ENCODE peak calls at places on chromosomes 13 and 19, in seven cellular contexts. One of them, this sample, is unnamed.

GRCh38 chr13:110499621-110500281 is 61.8 kb downstream of the RAB20 start:
- DNase-seq in ascending aorta: no peak
- DNase-seq in uterus: no peak
- DNase-seq in thoracic aorta: no peak
- DNase-seq in upper lobe of left lung: no peak
- DNase-seq in lower leg skin: no peak
- DNase-seq in foreskin fibroblast: peak; percentile 80
- DNase-seq in this sample: peak; percentile 84

GRCh38 chr13:95620498-95621140 is 23.9 kb downstream of the DZIP1 start:
- DNase-seq in uterus: no peak
- DNase-seq in upper lobe of left lung: no peak
- DNase-seq in ascending aorta: no peak
- DNase-seq in lower leg skin: no peak
- DNase-seq in thoracic aorta: no peak
- DNase-seq in foreskin fibroblast: no peak
- DNase-seq in this sample: no peak

GRCh38 chr13:109276261-109276660 is 510.1 kb downstream of the IRS2 start:
- DNase-seq in uterus: no peak
- DNase-seq in thoracic aorta: no peak
- DNase-seq in foreskin fibroblast: no peak
- DNase-seq in ascending aorta: no peak
- DNase-seq in upper lobe of left lung: no peak
- DNase-seq in lower leg skin: no peak
- DNase-seq in this sample: no peak

GRCh38 chr13:44263920-44264610 is 109.6 kb upstream of the SERP2 start:
- DNase-seq in uterus: peak; percentile 40
- DNase-seq in thoracic aorta: no peak
- DNase-seq in ascending aorta: no peak
- DNase-seq in upper lobe of left lung: peak; percentile 54
- DNase-seq in lower leg skin: peak; percentile 75
- DNase-seq in foreskin fibroblast: no peak
- DNase-seq in this sample: peak; percentile 47

GRCh38 chr19:51799311-51799997 is 4.5 kb downstream of the FPR3 start:
- DNase-seq in foreskin fibroblast: peak; percentile 94
- DNase-seq in upper lobe of left lung: peak; percentile 82
- DNase-seq in thoracic aorta: peak; percentile 71
- DNase-seq in ascending aorta: peak; percentile 89
- DNase-seq in uterus: peak; percentile 78
- DNase-seq in lower leg skin: peak; percentile 94
- DNase-seq in this sample: peak; percentile 95

GRCh38 chr19:36916991-36917390 is 859 bp downstream of the ZNF568 start:
- DNase-seq in uterus: no peak
- DNase-seq in upper lobe of left lung: no peak
- DNase-seq in ascending aorta: no peak
- DNase-seq in foreskin fibroblast: peak; percentile 67
- DNase-seq in lower leg skin: no peak
- DNase-seq in thoracic aorta: no peak
- DNase-seq in this sample: peak; percentile 47

GRCh38 chr19:19026299-19026971 is 6.9 kb downstream of the SUGP2 start:
- DNase-seq in uterus: no peak
- DNase-seq in foreskin fibroblast: peak; percentile 22
- DNase-seq in upper lobe of left lung: peak; percentile 74
- DNase-seq in thoracic aorta: no peak
- DNase-seq in ascending aorta: no peak
- DNase-seq in lower leg skin: no peak
- DNase-seq in this sample: no peak

GRCh38 chr13:32594339-32594738 is 8.1 kb downstream of the PDS5B start:
- DNase-seq in upper lobe of left lung: no peak
- DNase-seq in lower leg skin: no peak
- DNase-seq in foreskin fibroblast: peak; percentile 59
- DNase-seq in uterus: no peak
- DNase-seq in ascending aorta: no peak
- DNase-seq in thoracic aorta: no peak
- DNase-seq in this sample: peak; percentile 22

GRCh38 chr13:23634897-23635296 is 64.7 kb downstream of the TNFRSF19 start:
- DNase-seq in foreskin fibroblast: no peak
- DNase-seq in ascending aorta: no peak
- DNase-seq in uterus: no peak
- DNase-seq in thoracic aorta: no peak
- DNase-seq in upper lobe of left lung: no peak
- DNase-seq in lower leg skin: peak; percentile 25
- DNase-seq in this sample: no peak

GRCh38 chr13:105272660-105273631 is 1262.5 kb downstream of the EFNB2 start:
- DNase-seq in foreskin fibroblast: peak; percentile 7
- DNase-seq in lower leg skin: no peak
- DNase-seq in uterus: no peak
- DNase-seq in thoracic aorta: no peak
- DNase-seq in upper lobe of left lung: no peak
- DNase-seq in ascending aorta: no peak
- DNase-seq in this sample: no peak

GRCh38 chr19:5058456-5059190 is 89.7 kb downstream of the KDM4B start:
- DNase-seq in upper lobe of left lung: no peak
- DNase-seq in uterus: no peak
- DNase-seq in foreskin fibroblast: peak; percentile 48
- DNase-seq in thoracic aorta: no peak
- DNase-seq in ascending aorta: no peak
- DNase-seq in lower leg skin: no peak
- DNase-seq in this sample: peak; percentile 37

GRCh38 chr13:35995136-35995535 is 136.0 kb downstream of the DCLK1 start:
- DNase-seq in foreskin fibroblast: peak; percentile 46
- DNase-seq in lower leg skin: no peak
- DNase-seq in thoracic aorta: no peak
- DNase-seq in upper lobe of left lung: no peak
- DNase-seq in uterus: no peak
- DNase-seq in ascending aorta: no peak
- DNase-seq in this sample: no peak

GRCh38 chr13:97261254-97262015 is 39.3 kb downstream of the MBNL2 start:
- DNase-seq in lower leg skin: no peak
- DNase-seq in thoracic aorta: no peak
- DNase-seq in upper lobe of left lung: no peak
- DNase-seq in ascending aorta: no peak
- DNase-seq in uterus: no peak
- DNase-seq in foreskin fibroblast: no peak
- DNase-seq in this sample: no peak

DNA sequence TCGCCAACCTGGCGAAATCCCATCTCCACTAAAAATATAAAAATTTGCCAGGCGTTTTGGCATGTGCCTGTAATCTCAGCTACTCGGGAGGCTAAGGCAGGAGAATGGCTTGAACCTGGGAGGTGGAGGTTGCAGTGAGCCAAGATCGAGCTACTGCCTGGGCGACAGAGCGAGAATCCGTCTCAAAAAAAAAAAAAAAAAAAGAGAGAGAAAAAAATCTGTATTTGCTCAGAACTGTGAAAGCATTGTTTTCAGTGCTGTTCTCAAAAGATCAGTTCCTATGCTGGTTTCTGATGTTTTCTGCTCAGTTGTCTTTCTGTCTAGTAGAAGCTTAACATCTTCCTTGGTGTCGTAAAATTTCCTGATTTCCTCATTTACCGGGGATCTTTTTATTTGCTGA is 2.5 kb downstream of the SF3A2 start:
- DNase-seq in thoracic aorta: no peak
- DNase-seq in ascending aorta: no peak
- DNase-seq in lower leg skin: no peak
- DNase-seq in upper lobe of left lung: no peak
- DNase-seq in uterus: no peak
- DNase-seq in foreskin fibroblast: no peak
- DNase-seq in this sample: no peak
- H3K4me3 ChIP-seq in thoracic aorta: peak overlapping the region; percentile 74
- H3K4me3 ChIP-seq in ascending aorta: no peak overlapping the region
- H3K4me3 ChIP-seq in lower leg skin: no peak overlapping the region
- H3K4me3 ChIP-seq in upper lobe of left lung: no peak overlapping the region
- H3K4me3 ChIP-seq in uterus: no peak overlapping the region
- H3K4me3 ChIP-seq in foreskin fibroblast: peak overlapping the region; percentile 58
- H3K4me3 ChIP-seq in this sample: peak overlapping the region; percentile 66

GRCh38 chr19:57389194-57389729 is 392 bp upstream of the ZNF548 start:
- DNase-seq in upper lobe of left lung: no peak
- DNase-seq in foreskin fibroblast: no peak
- DNase-seq in thoracic aorta: no peak
- DNase-seq in ascending aorta: no peak
- DNase-seq in lower leg skin: no peak
- DNase-seq in uterus: no peak
- DNase-seq in this sample: no peak
- H3K4me3 ChIP-seq in upper lobe of left lung: no peak overlapping the region
- H3K4me3 ChIP-seq in foreskin fibroblast: peak overlapping the region; percentile 90
- H3K4me3 ChIP-seq in thoracic aorta: peak overlapping the region; percentile 83
- H3K4me3 ChIP-seq in ascending aorta: peak overlapping the region; percentile 72
- H3K4me3 ChIP-seq in lower leg skin: no peak overlapping the region
- H3K4me3 ChIP-seq in uterus: peak overlapping the region; percentile 78
- H3K4me3 ChIP-seq in this sample: peak overlapping the region; percentile 94

GRCh38 chr19:35717665-35718344 is at the start of gene KMT2B:
- DNase-seq in lower leg skin: no peak
- DNase-seq in upper lobe of left lung: no peak
- DNase-seq in foreskin fibroblast: no peak
- DNase-seq in uterus: no peak
- DNase-seq in thoracic aorta: no peak
- DNase-seq in ascending aorta: no peak
- DNase-seq in this sample: no peak

GRCh38 chr19:35720163-35720524 is 2.3 kb downstream of the KMT2B start:
- DNase-seq in thoracic aorta: no peak
- DNase-seq in ascending aorta: no peak
- DNase-seq in uterus: no peak
- DNase-seq in upper lobe of left lung: no peak
- DNase-seq in foreskin fibroblast: no peak
- DNase-seq in lower leg skin: no peak
- DNase-seq in this sample: no peak

GRCh38 chr19:35720648-35721047 is 2.8 kb downstream of the KMT2B start:
- DNase-seq in upper lobe of left lung: no peak
- DNase-seq in lower leg skin: no peak
- DNase-seq in thoracic aorta: no peak
- DNase-seq in uterus: no peak
- DNase-seq in foreskin fibroblast: no peak
- DNase-seq in ascending aorta: no peak
- DNase-seq in this sample: no peak

GRCh38 chr19:35718345-35719041 is 690 bp downstream of the KMT2B start:
- DNase-seq in foreskin fibroblast: peak; percentile 55
- DNase-seq in upper lobe of left lung: peak; percentile 35
- DNase-seq in uterus: peak; percentile 46
- DNase-seq in lower leg skin: no peak
- DNase-seq in thoracic aorta: no peak
- DNase-seq in ascending aorta: peak; percentile 77
- DNase-seq in this sample: no peak

DNA sequence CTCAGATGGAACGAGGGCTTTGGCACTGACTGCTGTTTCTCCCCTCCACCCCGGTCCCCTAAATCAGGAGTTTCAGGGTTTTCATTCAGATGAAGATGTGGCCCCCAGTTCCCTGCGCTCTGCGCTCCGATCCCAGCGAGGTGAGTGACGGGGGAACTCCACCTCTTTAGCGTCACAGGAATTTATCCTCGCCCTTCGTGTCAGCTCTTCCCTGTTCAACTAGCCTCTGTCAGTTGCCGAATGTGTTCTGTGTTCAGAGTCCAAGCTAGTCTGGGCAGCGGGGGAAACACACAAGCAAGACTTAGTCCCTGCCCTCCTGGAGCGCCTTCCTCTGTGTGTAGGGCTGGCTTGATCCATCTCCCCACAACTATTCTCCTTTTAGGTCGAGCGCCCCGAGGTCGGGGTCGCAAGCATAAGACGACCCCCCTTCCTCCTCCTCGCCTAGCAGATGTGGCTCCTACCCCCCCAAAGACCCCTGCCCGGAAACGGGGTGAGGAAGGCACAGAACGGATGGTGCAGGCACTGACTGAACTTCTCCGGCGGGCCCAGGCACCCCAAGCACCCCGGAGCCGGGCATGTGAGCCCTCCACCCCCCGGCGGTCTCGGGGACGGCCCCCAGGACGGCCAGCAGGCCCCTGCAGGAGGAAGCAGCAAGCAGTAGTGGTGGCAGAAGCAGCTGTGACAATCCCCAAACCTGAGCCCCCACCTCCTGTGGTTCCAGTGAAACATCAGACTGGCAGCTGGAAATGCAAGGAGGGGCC is 1.8 kb downstream of the KMT2B start:
- DNase-seq in uterus: no peak
- DNase-seq in lower leg skin: no peak
- DNase-seq in upper lobe of left lung: no peak
- DNase-seq in thoracic aorta: no peak
- DNase-seq in foreskin fibroblast: no peak
- DNase-seq in ascending aorta: peak; percentile 64
- DNase-seq in this sample: no peak
- H3K4me3 ChIP-seq in uterus: no peak overlapping the region
- H3K4me3 ChIP-seq in lower leg skin: no peak overlapping the region
- H3K4me3 ChIP-seq in upper lobe of left lung: no peak overlapping the region
- H3K4me3 ChIP-seq in thoracic aorta: peak overlapping the region; percentile 80
- H3K4me3 ChIP-seq in foreskin fibroblast: peak overlapping the region; percentile 85
- H3K4me3 ChIP-seq in ascending aorta: peak overlapping the region; percentile 95
- H3K4me3 ChIP-seq in this sample: peak overlapping the region; percentile 69

GRCh38 chr13:40993987-40994386 is 25.1 kb downstream of the ELF1 start:
- DNase-seq in upper lobe of left lung: peak; percentile 43
- DNase-seq in ascending aorta: no peak
- DNase-seq in lower leg skin: no peak
- DNase-seq in thoracic aorta: no peak
- DNase-seq in uterus: no peak
- DNase-seq in foreskin fibroblast: no peak
- DNase-seq in this sample: no peak
- H3K4me3 ChIP-seq in upper lobe of left lung: no peak overlapping the region
- H3K4me3 ChIP-seq in ascending aorta: no peak overlapping the region
- H3K4me3 ChIP-seq in lower leg skin: no peak overlapping the region
- H3K4me3 ChIP-seq in thoracic aorta: no peak overlapping the region
- H3K4me3 ChIP-seq in uterus: no peak overlapping the region
- H3K4me3 ChIP-seq in foreskin fibroblast: no peak overlapping the region
- H3K4me3 ChIP-seq in this sample: no peak overlapping the region

DNA sequence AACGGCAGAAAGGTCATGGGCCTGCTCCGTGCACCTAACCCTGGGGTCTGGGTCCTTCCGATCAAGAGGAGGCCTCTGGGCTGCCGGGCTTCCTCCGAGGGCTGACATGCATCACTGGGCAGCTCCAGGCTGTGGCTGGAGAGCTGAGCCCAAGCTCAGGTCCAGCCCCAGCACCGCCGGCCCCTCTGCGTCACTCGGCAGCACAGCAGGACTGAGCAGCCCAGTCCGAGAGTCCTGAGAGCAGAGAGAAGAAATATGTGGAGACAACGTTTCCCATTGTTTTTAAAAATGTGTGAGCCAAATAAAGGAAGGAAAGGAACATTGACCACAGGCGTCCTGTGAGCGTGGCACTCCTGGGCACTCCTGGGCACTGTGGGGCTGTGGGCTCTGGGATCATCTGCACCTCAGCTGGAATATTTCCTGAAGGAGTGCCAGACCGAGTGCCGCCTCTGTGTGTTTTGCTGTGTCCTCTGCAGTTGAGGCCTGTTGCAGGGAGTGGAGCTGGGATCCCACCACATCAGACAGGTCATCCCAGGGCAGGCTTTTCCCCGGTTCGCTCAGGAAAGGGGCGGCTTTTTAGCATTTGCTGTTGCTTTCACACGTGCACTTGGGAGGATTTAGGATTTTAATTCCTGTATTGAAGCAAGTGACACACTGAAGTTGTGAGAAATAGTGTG is 37.8 kb upstream of the TFDP1 start:
- DNase-seq in thoracic aorta: no peak
- DNase-seq in upper lobe of left lung: no peak
- DNase-seq in lower leg skin: peak; percentile 74
- DNase-seq in foreskin fibroblast: peak; percentile 82
- DNase-seq in uterus: no peak
- DNase-seq in ascending aorta: peak; percentile 72
- DNase-seq in this sample: no peak
- H3K4me3 ChIP-seq in thoracic aorta: peak overlapping the region; percentile 49
- H3K4me3 ChIP-seq in upper lobe of left lung: no peak overlapping the region
- H3K4me3 ChIP-seq in lower leg skin: no peak overlapping the region
- H3K4me3 ChIP-seq in foreskin fibroblast: no peak overlapping the region
- H3K4me3 ChIP-seq in uterus: no peak overlapping the region
- H3K4me3 ChIP-seq in ascending aorta: no peak overlapping the region
- H3K4me3 ChIP-seq in this sample: no peak overlapping the region

GRCh38 chr13:51588406-51588949 is 4.2 kb downstream of the WDFY2 start:
- DNase-seq in foreskin fibroblast: no peak
- DNase-seq in uterus: no peak
- DNase-seq in lower leg skin: no peak
- DNase-seq in upper lobe of left lung: no peak
- DNase-seq in thoracic aorta: no peak
- DNase-seq in ascending aorta: no peak
- DNase-seq in this sample: no peak
- H3K4me3 ChIP-seq in foreskin fibroblast: no peak overlapping the region
- H3K4me3 ChIP-seq in uterus: no peak overlapping the region
- H3K4me3 ChIP-seq in lower leg skin: no peak overlapping the region
- H3K4me3 ChIP-seq in upper lobe of left lung: no peak overlapping the region
- H3K4me3 ChIP-seq in thoracic aorta: no peak overlapping the region
- H3K4me3 ChIP-seq in ascending aorta: no peak overlapping the region
- H3K4me3 ChIP-seq in this sample: no peak overlapping the region

This sample was measured in astrocyte.